ENCODE peak calls at places on chromosomes 12 and 14, in eight cellular contexts. R is GM13977; G is stimulated activated CD4-positive, alpha-beta T cell treated with anti-CD3 and anti-CD28 coated beads, TNF-alpha, amount 100 ng/mL, for 1 hour; E is HFFc6; H is NCI-H2081; C is naive thymus-derived CD8-positive, alpha-beta T cell; U is cardiac fibroblast; K is glomerular endothelial cell. Y is an unnamed sample.

GRCh38 chr14:98578204-98578603 is 693.8 kb downstream of the BCL11B start:
- DNase-seq in K (no peak), G (no peak), H (no peak), E (peak; percentile 25), C (no peak), R (no peak), U (no peak), Y (no peak)

GRCh38 chr12:96398422-96399080 is 1.7 kb downstream of the CDK17 start:
- DNase-seq in E (no peak), G (no peak), K (no peak), C (no peak), U (peak; percentile 32), H (no peak), R (peak; percentile 24), Y (no peak)

GRCh38 chr12:127295630-127296029 is 971.3 kb upstream of the TMEM132C start:
- DNase-seq in E (no peak), G (no peak), U (no peak), H (no peak), C (no peak), K (no peak), R (no peak), Y (no peak)

GRCh38 chr12:22283006-22283506 is 51.5 kb downstream of the ST8SIA1 start:
- DNase-seq in E (peak; percentile 63), K (no peak), G (no peak), C (no peak), R (no peak), U (peak; percentile 91), H (no peak), Y (peak; percentile 57)

GRCh38 chr14:66649515-66649914 is 141.6 kb downstream of the GPHN start:
- DNase-seq in R (peak; percentile 9), U (no peak), E (no peak), K (no peak), H (peak; percentile 15), G (no peak), C (no peak), Y (no peak)

GRCh38 chr12:58291106-58291505 is 349.7 kb downstream of the ATP23 start:
- DNase-seq in C (no peak), E (no peak), U (no peak), R (peak; percentile 7), K (no peak), H (no peak), G (no peak), Y (no peak)

GRCh38 chr14:90454041-90455000 is 57.5 kb downstream of the CALM1 start:
- DNase-seq in C (no peak), E (peak; percentile 62), U (peak; percentile 75), G (no peak), R (no peak), K (peak; percentile 81), H (peak; percentile 45), Y (peak; percentile 81)

GRCh38 chr14:40232302-40232701 is 800.1 kb upstream of the FBXO33 start:
- DNase-seq in C (no peak), G (no peak), K (no peak), H (no peak), U (no peak), E (no peak), R (no peak), Y (no peak)

GRCh38 chr14:54450535-54450934 is 9.4 kb upstream of the CNIH1 start:
- DNase-seq in G (no peak), R (no peak), K (no peak), H (no peak), C (no peak), E (peak; percentile 49), U (peak; percentile 41), Y (no peak)

GRCh38 chr12:57724936-57725740 is 13.4 kb downstream of the AGAP2 start:
- DNase-seq in K (no peak), R (peak; percentile 14), E (no peak), C (no peak), H (no peak), U (no peak), G (no peak), Y (no peak)

GRCh38 chr14:31992051-31992450 is 85.1 kb upstream of the ARHGAP5 start:
- DNase-seq in H (no peak), E (peak; percentile 86), G (no peak), R (no peak), U (peak; percentile 79), C (no peak), K (no peak), Y (no peak)

GRCh38 chr12:57829025-57829777 is 10.7 kb upstream of the AVIL start:
- DNase-seq in G (no peak), E (no peak), U (no peak), K (no peak), C (no peak), R (no peak), H (no peak), Y (no peak)

GRCh38 chr14:64673748-64674147 is 30.5 kb upstream of the PLEKHG3 start:
- DNase-seq in U (no peak), G (no peak), K (no peak), R (no peak), H (no peak), E (no peak), C (no peak), Y (no peak)

GRCh38 chr14:64812412-64812811 is 67.3 kb downstream of the SPTB start:
- DNase-seq in E (no peak), H (peak; percentile 77), C (no peak), R (no peak), G (no peak), U (no peak), K (no peak), Y (no peak)

GRCh38 chr14:105878125-105878524 is 351.7 kb downstream of the TMEM121 start:
- DNase-seq in C (no peak), E (no peak), K (no peak), R (no peak), H (no peak), G (no peak), U (no peak), Y (no peak)

Y was measured in pulmonary artery endothelial cell.